ENCODE peak calls at places on chromosomes 11 and 22, in five cellular contexts. V is non-pigmented ciliary epithelial cell; S is DMS 273 treated with DMSO at 0.1 percent for 48 hours; E is effector memory CD8-positive, alpha-beta T cell; T is hippocampal formation. F is an unnamed sample.

GRCh38 chr22:39721456-39722325 is 151.1 kb downstream of the CACNA1I start:
- DNase-seq in V (no peak), S (no peak), E (no peak), T (no peak), F (no peak)

GRCh38 chr11:67372993-67373915 is at the start of gene CLCF1:
- DNase-seq in V (no peak), S (no peak), E (peak), T (no peak), F (peak)

GRCh38 chr11:76560219-76560618 is 110.3 kb downstream of the LRRC32 start:
- DNase-seq in V (no peak), S (no peak), E (no peak), T (no peak), F (no peak)

GRCh38 chr11:13354335-13354734 is 76.7 kb downstream of the BMAL1 start:
- DNase-seq in V (no peak), S (no peak), E (no peak), T (no peak), F (no peak)

GRCh38 chr11:64546176-64546575 is 44.8 kb upstream of the SLC22A12 start:
- DNase-seq in V (no peak), S (no peak), E (no peak), T (no peak), F (no peak)

GRCh38 chr11:106467486-106467885 is 390.0 kb downstream of the AASDHPPT start:
- DNase-seq in V (no peak), S (no peak), E (no peak), T (no peak), F (no peak)

GRCh38 chr11:72584293-72584921 is 89.8 kb downstream of the PDE2A start:
- DNase-seq in V (no peak), S (no peak), E (peak), T (no peak), F (no peak)

GRCh38 chr11:2799881-2800654 is 85.5 kb downstream of the CDKN1C start:
- DNase-seq in V (no peak), S (no peak), E (no peak), T (no peak), F (no peak)

GRCh38 chr11:115464269-115464668 is 39.9 kb downstream of the CADM1 start:
- DNase-seq in V (peak), S (no peak), E (no peak), T (no peak), F (no peak)

GRCh38 chr11:639324-639977 is 2.4 kb downstream of the DRD4 start:
- DNase-seq in V (no peak), S (no peak), E (no peak), T (no peak), F (no peak)

GRCh38 chr11:117816151-117816741 is 8.3 kb downstream of the FXYD2 start:
- DNase-seq in V (no peak), S (no peak), E (no peak), T (no peak), F (no peak)

GRCh38 chr11:121356357-121356756 is 63.8 kb downstream of the SC5D start:
- DNase-seq in V (no peak), S (no peak), E (no peak), T (no peak), F (no peak)

GRCh38 chr11:62001450-62002178 is 34.2 kb upstream of the FTH1 start:
- DNase-seq in V (no peak), S (no peak), E (no peak), T (no peak), F (no peak)

GRCh38 chr11:113119074-113119473 is 157.9 kb downstream of the NCAM1 start:
- DNase-seq in V (no peak), S (no peak), E (no peak), T (no peak), F (no peak)

GRCh38 chr11:57568330-57568766 is 876 bp upstream of the UBE2L6 start:
- DNase-seq in V (peak), S (peak), E (peak), T (peak), F (peak)

GRCh38 chr11:112134473-112134872 is 29.4 kb downstream of the IL18 start:
- DNase-seq in V (no peak), S (no peak), E (no peak), T (no peak), F (no peak)

GRCh38 chr11:565921-566509 is 5.2 kb downstream of the RASSF7 start:
- DNase-seq in V (no peak), S (no peak), E (no peak), T (no peak), F (no peak)

GRCh38 chr11:109547356-109548027 is 125.5 kb downstream of the C11orf87 start:
- DNase-seq in V (peak), S (no peak), E (no peak), T (no peak), F (no peak)

GRCh38 chr22:37726240-37726887 is 29.5 kb downstream of the TRIOBP start:
- DNase-seq in V (no peak), S (no peak), E (no peak), T (no peak), F (no peak)

GRCh38 chr22:18962308-18962635 is 26.2 kb upstream of the PRODH start:
- DNase-seq in V (no peak), S (no peak), E (no peak), T (no peak), F (no peak)

GRCh38 chr11:37984991-37985390 is 1387.0 kb upstream of the RAG2 start:
- DNase-seq in V (no peak), S (no peak), E (no peak), T (no peak), F (no peak)

GRCh38 chr11:79663012-79663411 is 222.2 kb upstream of the TENM4 start:
- DNase-seq in V (no peak), S (no peak), E (no peak), T (no peak), F (no peak)

GRCh38 chr22:19146215-19146968 is 1.9 kb upstream of the ESS2 start:
- DNase-seq in V (no peak), S (no peak), E (no peak), T (no peak), F (no peak)

GRCh38 chr11:133753150-133753549 is 92.2 kb downstream of the SPATA19 start:
- DNase-seq in V (no peak), S (no peak), E (no peak), T (no peak), F (no peak)

GRCh38 chr11:64356498-64357411 is 2.2 kb upstream of the RPS6KA4 start:
- DNase-seq in V (no peak), S (peak), E (no peak), T (no peak), F (no peak)

GRCh38 chr22:46754110-46754799 is 8.2 kb upstream of the TBC1D22A start:
- DNase-seq in V (peak), S (no peak), E (no peak), T (no peak), F (no peak)

GRCh38 chr11:111561801-111562325 is 21.3 kb downstream of the LAYN start:
- DNase-seq in V (peak), S (no peak), E (no peak), T (no peak), F (no peak)

F was measured in frontal cortex.